ENCODE peak calls at places on chromosomes 3 and 15, in seven cellular contexts. One of them, this sample, is unnamed. For H3K4me1, the result is how much of the 10 kb centered on the place peaks cover.

GRCh38 chr15:67080900-67081431 is 15.6 kb downstream of the SMAD3 start:
- DNase-seq in IMR-90: peak
- DNase-seq in upper lobe of right lung: peak
- DNase-seq in psoas muscle: peak
- DNase-seq in MM.1S: peak
- DNase-seq in cardiac muscle cell: no peak
- DNase-seq in aorta: peak
- DNase-seq in this sample: peak

GRCh38 chr3:177358085-177358967 is 161.0 kb upstream of the TBL1XR1 start:
- DNase-seq in IMR-90: peak
- DNase-seq in upper lobe of right lung: peak
- DNase-seq in psoas muscle: peak
- DNase-seq in MM.1S: peak
- DNase-seq in cardiac muscle cell: peak
- DNase-seq in aorta: peak
- DNase-seq in this sample: peak

GRCh38 chr3:12180218-12180617 is 21.5 kb upstream of the TIMP4 start:
- DNase-seq in IMR-90: peak
- DNase-seq in upper lobe of right lung: peak
- DNase-seq in psoas muscle: peak
- DNase-seq in MM.1S: no peak
- DNase-seq in cardiac muscle cell: no peak
- DNase-seq in aorta: peak
- DNase-seq in this sample: peak

GRCh38 chr3:38138347-38139190 is at the start of gene MYD88:
- DNase-seq in IMR-90: peak
- DNase-seq in upper lobe of right lung: peak
- DNase-seq in psoas muscle: peak
- DNase-seq in MM.1S: peak
- DNase-seq in cardiac muscle cell: peak
- DNase-seq in aorta: peak
- DNase-seq in this sample: peak

GRCh38 chr3:121529308-121529707 is 16.5 kb downstream of the POLQ start:
- DNase-seq in IMR-90: peak
- DNase-seq in upper lobe of right lung: no peak
- DNase-seq in psoas muscle: no peak
- DNase-seq in MM.1S: no peak
- DNase-seq in cardiac muscle cell: no peak
- DNase-seq in aorta: no peak
- DNase-seq in this sample: no peak

GRCh38 chr3:167909443-167910287 is 174.1 kb downstream of the SERPINI1 start:
- DNase-seq in IMR-90: no peak
- DNase-seq in upper lobe of right lung: no peak
- DNase-seq in psoas muscle: no peak
- DNase-seq in MM.1S: no peak
- DNase-seq in cardiac muscle cell: peak
- DNase-seq in aorta: no peak
- DNase-seq in this sample: no peak

GRCh38 chr3:49626796-49627195 is 47.4 kb upstream of the APEH start:
- DNase-seq in IMR-90: no peak
- DNase-seq in upper lobe of right lung: no peak
- DNase-seq in psoas muscle: no peak
- DNase-seq in MM.1S: no peak
- DNase-seq in cardiac muscle cell: no peak
- DNase-seq in aorta: no peak
- DNase-seq in this sample: no peak

GRCh38 chr3:11835028-11835639 is 11.6 kb downstream of the TAMM41 start:
- DNase-seq in IMR-90: peak
- DNase-seq in upper lobe of right lung: no peak
- DNase-seq in psoas muscle: no peak
- DNase-seq in MM.1S: peak
- DNase-seq in cardiac muscle cell: no peak
- DNase-seq in aorta: no peak
- DNase-seq in this sample: no peak

GRCh38 chr15:92528736-92529135 is 126.8 kb downstream of the FAM174B start:
- DNase-seq in IMR-90: no peak
- DNase-seq in upper lobe of right lung: no peak
- DNase-seq in psoas muscle: no peak
- DNase-seq in MM.1S: no peak
- DNase-seq in cardiac muscle cell: no peak
- DNase-seq in aorta: no peak
- DNase-seq in this sample: no peak

GRCh38 chr3:133944181-133944580 is 48.5 kb upstream of the RAB6B start:
- DNase-seq in IMR-90: peak
- DNase-seq in upper lobe of right lung: no peak
- DNase-seq in psoas muscle: no peak
- DNase-seq in MM.1S: no peak
- DNase-seq in cardiac muscle cell: no peak
- DNase-seq in aorta: no peak
- DNase-seq in this sample: no peak

GRCh38 chr3:45870099-45870498 is 16.2 kb upstream of the CCR9 start:
- DNase-seq in IMR-90: no peak
- DNase-seq in upper lobe of right lung: no peak
- DNase-seq in psoas muscle: no peak
- DNase-seq in MM.1S: peak
- DNase-seq in cardiac muscle cell: no peak
- DNase-seq in aorta: no peak
- DNase-seq in this sample: no peak

GRCh38 chr3:12574656-12575055 is 17.8 kb downstream of the MKRN2 start:
- DNase-seq in IMR-90: no peak
- DNase-seq in upper lobe of right lung: no peak
- DNase-seq in psoas muscle: no peak
- DNase-seq in MM.1S: no peak
- DNase-seq in cardiac muscle cell: no peak
- DNase-seq in aorta: no peak
- DNase-seq in this sample: no peak

GRCh38 chr3:194367992-194368841 is 1.3 kb downstream of the LRRC15 start:
- DNase-seq in IMR-90: peak
- DNase-seq in upper lobe of right lung: no peak
- DNase-seq in psoas muscle: no peak
- DNase-seq in MM.1S: no peak
- DNase-seq in cardiac muscle cell: no peak
- DNase-seq in aorta: no peak
- DNase-seq in this sample: no peak

GRCh38 chr3:173725507-173725906 is 328.0 kb downstream of the NLGN1 start:
- DNase-seq in IMR-90: peak
- DNase-seq in upper lobe of right lung: no peak
- DNase-seq in psoas muscle: no peak
- DNase-seq in MM.1S: peak
- DNase-seq in cardiac muscle cell: no peak
- DNase-seq in aorta: no peak
- DNase-seq in this sample: no peak

GRCh38 chr3:109644332-109644731 is 307.0 kb upstream of the DPPA4 start:
- DNase-seq in IMR-90: no peak
- DNase-seq in upper lobe of right lung: no peak
- DNase-seq in psoas muscle: no peak
- DNase-seq in MM.1S: no peak
- DNase-seq in cardiac muscle cell: no peak
- DNase-seq in aorta: no peak
- DNase-seq in this sample: no peak

GRCh38 chr3:115624029-115624645 is 827 bp downstream of the GAP43 start:
- DNase-seq in IMR-90: no peak
- DNase-seq in upper lobe of right lung: no peak
- DNase-seq in psoas muscle: no peak
- DNase-seq in MM.1S: no peak
- DNase-seq in cardiac muscle cell: no peak
- DNase-seq in aorta: no peak
- DNase-seq in this sample: no peak

GRCh38 chr3:103965764-103966163 is 1400.9 kb upstream of the ALCAM start:
- DNase-seq in IMR-90: no peak
- DNase-seq in upper lobe of right lung: no peak
- DNase-seq in psoas muscle: no peak
- DNase-seq in MM.1S: no peak
- DNase-seq in cardiac muscle cell: no peak
- DNase-seq in aorta: no peak
- DNase-seq in this sample: no peak

GRCh38 chr3:98630416-98630815 is 37.0 kb upstream of the CPOX start:
- DNase-seq in IMR-90: no peak
- DNase-seq in upper lobe of right lung: no peak
- DNase-seq in psoas muscle: no peak
- DNase-seq in MM.1S: no peak
- DNase-seq in cardiac muscle cell: no peak
- DNase-seq in aorta: no peak
- DNase-seq in this sample: no peak

GRCh38 chr3:131125684-131126083 is 99.0 kb downstream of the NEK11 start:
- DNase-seq in IMR-90: no peak
- DNase-seq in upper lobe of right lung: no peak
- DNase-seq in psoas muscle: no peak
- DNase-seq in MM.1S: peak
- DNase-seq in cardiac muscle cell: no peak
- DNase-seq in aorta: no peak
- DNase-seq in this sample: no peak

GRCh38 chr3:172919297-172919683 is 168.8 kb downstream of the ECT2 start:
- DNase-seq in IMR-90: no peak
- DNase-seq in upper lobe of right lung: no peak
- DNase-seq in psoas muscle: no peak
- DNase-seq in MM.1S: no peak
- DNase-seq in cardiac muscle cell: no peak
- DNase-seq in aorta: no peak
- DNase-seq in this sample: no peak

GRCh38 chr3:36734742-36735141 is 29.6 kb downstream of the DCLK3 start:
- DNase-seq in IMR-90: no peak
- DNase-seq in upper lobe of right lung: no peak
- DNase-seq in psoas muscle: no peak
- DNase-seq in MM.1S: no peak
- DNase-seq in cardiac muscle cell: no peak
- DNase-seq in aorta: no peak
- DNase-seq in this sample: no peak

GRCh38 chr3:122572940-122573412 is 4.5 kb upstream of the PARP15 start:
- DNase-seq in IMR-90: peak
- DNase-seq in upper lobe of right lung: no peak
- DNase-seq in psoas muscle: no peak
- DNase-seq in MM.1S: no peak
- DNase-seq in cardiac muscle cell: no peak
- DNase-seq in aorta: no peak
- DNase-seq in this sample: peak

DNA sequence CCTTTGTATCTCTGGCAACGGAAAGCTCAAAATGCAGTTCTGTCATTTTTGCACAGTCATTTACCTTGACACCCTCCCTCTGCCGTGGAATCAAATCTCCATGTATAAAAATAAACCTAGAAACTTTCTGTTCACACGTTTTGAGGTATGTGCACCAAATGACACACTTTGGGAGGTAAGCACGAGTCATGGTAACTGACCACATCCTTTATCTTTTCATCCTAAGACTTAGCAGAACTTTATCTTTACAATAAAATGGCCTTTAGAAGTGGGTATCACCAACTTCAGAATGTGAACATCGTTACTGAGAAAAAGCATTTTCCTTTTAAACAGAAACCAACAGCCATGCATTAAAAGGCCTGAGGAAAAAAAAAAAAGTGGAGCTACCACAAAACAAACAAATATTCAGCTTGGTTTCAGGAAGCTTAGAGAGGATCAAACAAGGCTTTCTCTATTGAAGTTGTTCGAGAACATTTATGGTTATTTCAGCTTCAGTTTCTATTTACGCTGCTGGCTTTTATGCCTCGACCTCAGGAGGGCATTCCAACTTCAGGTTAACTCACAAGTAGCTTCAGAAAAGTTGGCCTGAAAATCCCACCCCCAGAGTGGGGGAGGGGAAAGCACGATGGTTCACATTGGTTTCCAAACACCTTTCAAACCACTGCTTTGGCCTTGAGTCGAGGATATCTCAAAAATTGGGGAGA is 171.1 kb upstream of the ICE2 start:
- DNase-seq in IMR-90: peak
- DNase-seq in upper lobe of right lung: no peak
- DNase-seq in psoas muscle: no peak
- DNase-seq in MM.1S: peak
- DNase-seq in cardiac muscle cell: no peak
- DNase-seq in aorta: no peak
- DNase-seq in this sample: no peak
- H3K4me3 ChIP-seq in IMR-90: no peak
- H3K4me3 ChIP-seq in upper lobe of right lung: no peak
- H3K4me3 ChIP-seq in psoas muscle: peak
- H3K4me3 ChIP-seq in MM.1S: peak
- H3K4me3 ChIP-seq in cardiac muscle cell: no peak
- H3K4me3 ChIP-seq in aorta: no peak
- H3K4me3 ChIP-seq in this sample: no peak

DNA sequence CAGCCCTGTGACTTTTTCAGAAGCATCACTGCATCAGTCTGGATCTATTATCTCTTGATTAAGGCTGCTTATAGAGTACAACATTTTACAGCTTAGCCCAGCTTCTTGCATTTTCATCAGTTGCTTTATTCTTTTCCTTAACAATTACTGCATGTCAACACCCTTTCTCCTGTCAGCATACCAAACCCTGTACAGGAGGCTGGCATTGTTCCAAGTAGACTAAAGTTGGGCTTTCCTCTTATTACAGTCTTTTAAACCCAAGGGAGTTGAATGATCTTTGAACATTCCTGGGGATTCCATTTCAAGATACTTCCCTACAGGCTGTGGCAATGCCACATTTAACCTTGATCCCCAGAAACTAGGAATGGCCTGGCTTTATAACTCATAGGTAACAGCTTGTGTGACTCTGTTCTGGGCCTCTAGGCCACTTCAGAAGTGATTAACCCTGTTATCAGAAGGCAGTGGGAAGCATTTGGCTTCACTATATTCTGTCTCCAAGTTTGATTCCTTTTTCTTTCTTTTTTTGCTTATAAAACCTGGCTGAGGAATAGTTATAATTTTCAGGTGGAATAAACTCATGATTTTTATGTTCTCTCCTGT is 182.9 kb downstream of the KCNMB2 start:
- DNase-seq in IMR-90: no peak
- DNase-seq in upper lobe of right lung: no peak
- DNase-seq in psoas muscle: no peak
- DNase-seq in MM.1S: no peak
- DNase-seq in cardiac muscle cell: peak
- DNase-seq in aorta: no peak
- DNase-seq in this sample: no peak
- H3K4me1 ChIP-seq in IMR-90: under half
- H3K4me1 ChIP-seq in upper lobe of right lung: under half
- H3K4me1 ChIP-seq in psoas muscle: under half
- H3K4me1 ChIP-seq in MM.1S: under half
- H3K4me1 ChIP-seq in cardiac muscle cell: under half
- H3K4me1 ChIP-seq in aorta: under half
- H3K4me1 ChIP-seq in this sample: under half

GRCh38 chr15:45429974-45430792 is 51.8 kb upstream of the GATM start:
- DNase-seq in IMR-90: peak
- DNase-seq in upper lobe of right lung: peak
- DNase-seq in psoas muscle: peak
- DNase-seq in MM.1S: peak
- DNase-seq in cardiac muscle cell: peak
- DNase-seq in aorta: peak
- DNase-seq in this sample: peak
- H3K4me3 ChIP-seq in IMR-90: peak
- H3K4me3 ChIP-seq in upper lobe of right lung: peak
- H3K4me3 ChIP-seq in psoas muscle: peak
- H3K4me3 ChIP-seq in MM.1S: peak
- H3K4me3 ChIP-seq in cardiac muscle cell: peak
- H3K4me3 ChIP-seq in aorta: no peak
- H3K4me3 ChIP-seq in this sample: peak

DNA sequence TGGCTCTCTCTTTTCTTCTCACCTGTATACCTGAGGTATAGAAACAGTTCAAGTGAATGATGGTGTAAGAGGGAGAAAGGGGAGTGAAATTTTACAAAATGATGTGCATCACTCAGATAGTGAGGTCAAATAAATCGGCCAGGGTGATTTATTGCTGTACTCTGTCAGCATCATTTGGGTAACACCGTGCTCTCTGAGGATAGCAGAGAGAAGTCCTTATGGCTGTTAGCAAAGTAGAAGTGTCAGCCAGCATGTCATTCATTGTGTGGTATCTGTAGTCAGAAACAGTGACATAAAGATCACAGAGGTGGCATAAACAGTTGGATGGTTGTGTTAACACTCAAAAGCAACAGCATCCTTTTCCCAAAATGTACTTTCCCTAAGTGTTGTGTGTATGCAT is 53.4 kb downstream of the PSMD6 start:
- DNase-seq in IMR-90: no peak
- DNase-seq in upper lobe of right lung: no peak
- DNase-seq in psoas muscle: no peak
- DNase-seq in MM.1S: no peak
- DNase-seq in cardiac muscle cell: no peak
- DNase-seq in aorta: no peak
- DNase-seq in this sample: no peak
- H3K4me1 ChIP-seq in IMR-90: under half
- H3K4me1 ChIP-seq in upper lobe of right lung: half or more
- H3K4me1 ChIP-seq in psoas muscle: half or more
- H3K4me1 ChIP-seq in MM.1S: under half
- H3K4me1 ChIP-seq in cardiac muscle cell: under half
- H3K4me1 ChIP-seq in aorta: under half
- H3K4me1 ChIP-seq in this sample: half or more

This sample was measured in lower lobe of right lung.